ENCODE peak calls at places on chromosomes 7 and 10, in six cellular contexts. One of them, this sample, is unnamed.

GRCh38 chr10:92712016-92712889 is 22.5 kb downstream of the HHEX start:
- DNase-seq in K562: no peak
- DNase-seq in HCT116: no peak
- DNase-seq in GM12878: peak; percentile 16
- DNase-seq in H1: no peak
- DNase-seq in HepG2: no peak
- DNase-seq in this sample: no peak

GRCh38 chr7:121714559-121715303 is 158.2 kb upstream of the PTPRZ1 start:
- DNase-seq in HepG2: peak; percentile 92
- DNase-seq in HCT116: peak; percentile 29
- DNase-seq in H1: no peak
- DNase-seq in K562: no peak
- DNase-seq in GM12878: no peak
- DNase-seq in this sample: no peak

GRCh38 chr10:16527452-16527851 is 5.8 kb upstream of the C1QL3 start:
- DNase-seq in HCT116: no peak
- DNase-seq in HepG2: no peak
- DNase-seq in H1: no peak
- DNase-seq in GM12878: no peak
- DNase-seq in K562: no peak
- DNase-seq in this sample: peak; percentile 30

GRCh38 chr7:2860627-2861133 is 16.6 kb upstream of the GNA12 start:
- DNase-seq in K562: no peak
- DNase-seq in HCT116: no peak
- DNase-seq in H1: no peak
- DNase-seq in HepG2: peak; percentile 85
- DNase-seq in GM12878: no peak
- DNase-seq in this sample: no peak

GRCh38 chr7:135385209-135385608 is 124.7 kb downstream of the CNOT4 start:
- DNase-seq in HCT116: no peak
- DNase-seq in H1: no peak
- DNase-seq in HepG2: no peak
- DNase-seq in GM12878: no peak
- DNase-seq in K562: peak; percentile 23
- DNase-seq in this sample: no peak

GRCh38 chr7:84697506-84697905 is 489.4 kb downstream of the SEMA3D start:
- DNase-seq in K562: no peak
- DNase-seq in H1: no peak
- DNase-seq in HCT116: no peak
- DNase-seq in GM12878: no peak
- DNase-seq in HepG2: no peak
- DNase-seq in this sample: no peak

GRCh38 chr10:123295644-123296043 is 141.4 kb downstream of the BUB3 start:
- DNase-seq in GM12878: no peak
- DNase-seq in H1: no peak
- DNase-seq in HepG2: no peak
- DNase-seq in K562: peak; percentile 30
- DNase-seq in HCT116: no peak
- DNase-seq in this sample: no peak

GRCh38 chr7:22137466-22137865 is 191.8 kb upstream of the CDCA7L start:
- DNase-seq in GM12878: no peak
- DNase-seq in H1: no peak
- DNase-seq in K562: no peak
- DNase-seq in HepG2: no peak
- DNase-seq in HCT116: no peak
- DNase-seq in this sample: no peak

GRCh38 chr7:16651391-16652254 is 5.6 kb downstream of the BZW2 start:
- DNase-seq in HepG2: peak; percentile 24
- DNase-seq in H1: no peak
- DNase-seq in HCT116: no peak
- DNase-seq in K562: no peak
- DNase-seq in GM12878: no peak
- DNase-seq in this sample: no peak

GRCh38 chr7:8014399-8014798 is 45.8 kb downstream of the GLCCI1 start:
- DNase-seq in H1: no peak
- DNase-seq in K562: no peak
- DNase-seq in HepG2: no peak
- DNase-seq in HCT116: no peak
- DNase-seq in GM12878: no peak
- DNase-seq in this sample: no peak

GRCh38 chr10:124646483-124647352 is 97.5 kb downstream of the FAM53B start:
- DNase-seq in HepG2: peak; percentile 43
- DNase-seq in HCT116: no peak
- DNase-seq in K562: peak; percentile 58
- DNase-seq in GM12878: no peak
- DNase-seq in H1: no peak
- DNase-seq in this sample: no peak

GRCh38 chr10:50622497-50623298 is 1.1 kb downstream of the SGMS1 start:
- DNase-seq in HCT116: no peak
- DNase-seq in GM12878: no peak
- DNase-seq in K562: peak; percentile 37
- DNase-seq in HepG2: no peak
- DNase-seq in H1: no peak
- DNase-seq in this sample: no peak

GRCh38 chr10:80501381-80501912 is 36.3 kb upstream of the SH2D4B start:
- DNase-seq in HCT116: no peak
- DNase-seq in HepG2: no peak
- DNase-seq in GM12878: no peak
- DNase-seq in K562: no peak
- DNase-seq in H1: no peak
- DNase-seq in this sample: no peak

GRCh38 chr7:28942158-28942557 is 16.0 kb downstream of the TRIL start:
- DNase-seq in HCT116: no peak
- DNase-seq in GM12878: no peak
- DNase-seq in H1: no peak
- DNase-seq in HepG2: no peak
- DNase-seq in K562: no peak
- DNase-seq in this sample: no peak

GRCh38 chr10:72275351-72276012 is 1.8 kb downstream of the DDIT4 start:
- DNase-seq in K562: peak; percentile 58
- DNase-seq in GM12878: no peak
- DNase-seq in HCT116: no peak
- DNase-seq in HepG2: no peak
- DNase-seq in H1: no peak
- DNase-seq in this sample: no peak

GRCh38 chr10:107544706-107545520 is 380.4 kb upstream of the SORCS1 start:
- DNase-seq in HCT116: no peak
- DNase-seq in H1: no peak
- DNase-seq in GM12878: no peak
- DNase-seq in K562: no peak
- DNase-seq in HepG2: no peak
- DNase-seq in this sample: no peak

GRCh38 chr10:44968887-44969400 is 9.3 kb downstream of the RASSF4 start:
- DNase-seq in K562: no peak
- DNase-seq in HCT116: no peak
- DNase-seq in H1: no peak
- DNase-seq in GM12878: no peak
- DNase-seq in HepG2: no peak
- DNase-seq in this sample: no peak

GRCh38 chr10:103781329-103782061 is 73.9 kb downstream of the SH3PXD2A start:
- DNase-seq in K562: peak; percentile 29
- DNase-seq in HCT116: peak; percentile 26
- DNase-seq in GM12878: no peak
- DNase-seq in HepG2: peak; percentile 78
- DNase-seq in H1: no peak
- DNase-seq in this sample: no peak

GRCh38 chr10:103780242-103781149 is 74.9 kb downstream of the SH3PXD2A start:
- DNase-seq in GM12878: no peak
- DNase-seq in K562: no peak
- DNase-seq in HepG2: no peak
- DNase-seq in HCT116: no peak
- DNase-seq in H1: no peak
- DNase-seq in this sample: no peak

GRCh38 chr10:103775786-103776185 is 79.6 kb downstream of the SH3PXD2A start:
- DNase-seq in HCT116: no peak
- DNase-seq in HepG2: no peak
- DNase-seq in H1: no peak
- DNase-seq in K562: no peak
- DNase-seq in GM12878: no peak
- DNase-seq in this sample: no peak

GRCh38 chr10:103778358-103779139 is 76.8 kb downstream of the SH3PXD2A start:
- DNase-seq in K562: no peak
- DNase-seq in HepG2: no peak
- DNase-seq in HCT116: no peak
- DNase-seq in H1: no peak
- DNase-seq in GM12878: no peak
- DNase-seq in this sample: no peak

GRCh38 chr10:103776878-103777591 is 78.3 kb downstream of the SH3PXD2A start:
- DNase-seq in GM12878: no peak
- DNase-seq in HepG2: no peak
- DNase-seq in H1: no peak
- DNase-seq in HCT116: no peak
- DNase-seq in K562: no peak
- DNase-seq in this sample: no peak
- TF ChIP-seq ZNF274 in GM12878: no peak
- TF ChIP-seq ZNF274 in HepG2: no peak
- TF ChIP-seq ZNF274 in H1: no peak
- TF ChIP-seq ZNF274 in HCT116: no peak
- TF ChIP-seq ZNF274 in K562: no peak
- TF ChIP-seq ZNF274 in this sample: no peak

GRCh38 chr10:70626056-70626455 is 23.5 kb upstream of the PRF1 start:
- DNase-seq in GM12878: no peak
- DNase-seq in H1: no peak
- DNase-seq in HCT116: no peak
- DNase-seq in K562: no peak
- DNase-seq in HepG2: no peak
- DNase-seq in this sample: no peak

GRCh38 chr10:70634011-70634410 is 31.5 kb upstream of the PRF1 start:
- DNase-seq in GM12878: no peak
- DNase-seq in HCT116: peak; percentile 48
- DNase-seq in HepG2: no peak
- DNase-seq in H1: peak; percentile 53
- DNase-seq in K562: no peak
- DNase-seq in this sample: no peak

DNA sequence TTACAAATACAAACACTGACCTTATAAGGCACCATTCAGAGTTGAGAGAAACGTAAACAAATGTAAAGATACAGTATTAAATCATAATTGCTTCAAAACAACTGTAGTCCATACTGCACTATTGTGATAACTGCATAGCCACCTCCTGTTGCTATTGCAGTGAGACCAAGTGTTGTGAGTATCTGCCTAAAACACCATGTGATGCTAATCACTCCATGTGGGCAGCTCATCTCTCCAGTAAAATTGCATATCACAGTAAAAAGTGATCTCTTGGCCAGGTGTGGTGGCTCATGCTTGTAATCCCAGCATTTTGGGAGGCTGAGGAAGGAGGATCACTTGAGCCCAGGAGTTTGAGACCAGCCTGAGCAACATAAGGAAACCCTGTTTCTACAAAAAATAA is 26.8 kb upstream of the PRF1 start:
- DNase-seq in HCT116: no peak
- DNase-seq in H1: no peak
- DNase-seq in K562: no peak
- DNase-seq in GM12878: no peak
- DNase-seq in HepG2: no peak
- DNase-seq in this sample: no peak
- TF ChIP-seq ZNF274 in HCT116: no peak
- TF ChIP-seq ZNF274 in H1: no peak
- TF ChIP-seq ZNF274 in K562: no peak
- TF ChIP-seq ZNF274 in GM12878: no peak
- TF ChIP-seq ZNF274 in HepG2: no peak
- TF ChIP-seq ZNF274 in this sample: no peak

DNA sequence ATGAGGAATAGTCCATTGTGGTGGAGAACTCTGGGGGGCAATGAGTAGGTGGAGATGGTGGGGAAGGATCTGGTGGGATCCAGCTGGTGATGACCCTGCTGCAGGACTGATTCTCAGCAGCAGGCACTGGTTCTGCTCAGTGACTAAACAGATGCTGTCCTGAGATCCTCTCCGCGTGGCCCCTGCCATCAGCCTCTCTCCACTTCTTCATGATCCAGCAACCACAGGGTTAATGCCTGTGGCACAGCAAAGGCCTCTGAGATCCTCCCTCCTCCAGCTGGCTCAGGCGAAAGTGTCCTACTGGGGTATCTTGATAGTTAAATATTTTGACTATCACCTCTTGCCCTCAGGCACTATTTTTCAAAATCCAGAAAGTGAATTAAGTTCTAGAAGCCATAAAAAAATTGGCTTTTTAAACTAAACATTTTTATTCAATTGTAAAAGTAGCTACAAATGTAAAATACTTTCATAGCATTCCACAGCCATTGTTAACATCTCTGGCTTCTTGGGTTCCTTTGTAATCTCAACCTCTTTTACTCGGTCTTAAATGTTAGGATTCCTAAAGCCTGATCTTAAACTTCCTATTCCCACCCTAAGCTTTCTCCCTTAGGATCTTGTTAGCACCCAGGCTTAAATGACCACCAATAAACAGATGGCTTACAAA is 13.1 kb downstream of the PLAU start:
- DNase-seq in H1: no peak
- DNase-seq in HepG2: no peak
- DNase-seq in GM12878: no peak
- DNase-seq in K562: peak; percentile 58
- DNase-seq in HCT116: no peak
- DNase-seq in this sample: no peak
- TF ChIP-seq ZNF274 in H1: no peak
- TF ChIP-seq ZNF274 in HepG2: no peak
- TF ChIP-seq ZNF274 in GM12878: no peak
- TF ChIP-seq ZNF274 in K562: no peak
- TF ChIP-seq ZNF274 in HCT116: no peak
- TF ChIP-seq ZNF274 in this sample: no peak

GRCh38 chr10:58280982-58281752 is 12.2 kb downstream of the CISD1 start:
- DNase-seq in K562: no peak
- DNase-seq in H1: no peak
- DNase-seq in GM12878: no peak
- DNase-seq in HepG2: no peak
- DNase-seq in HCT116: no peak
- DNase-seq in this sample: no peak

GRCh38 chr10:58278274-58278961 is 9.5 kb downstream of the CISD1 start:
- DNase-seq in K562: no peak
- DNase-seq in HCT116: no peak
- DNase-seq in GM12878: no peak
- DNase-seq in HepG2: no peak
- DNase-seq in H1: no peak
- DNase-seq in this sample: no peak

GRCh38 chr10:58278962-58279307 is 10.0 kb downstream of the CISD1 start:
- DNase-seq in GM12878: no peak
- DNase-seq in K562: no peak
- DNase-seq in HepG2: no peak
- DNase-seq in HCT116: no peak
- DNase-seq in H1: no peak
- DNase-seq in this sample: no peak

GRCh38 chr10:58280485-58280884 is 11.5 kb downstream of the CISD1 start:
- DNase-seq in HepG2: no peak
- DNase-seq in GM12878: no peak
- DNase-seq in H1: no peak
- DNase-seq in K562: no peak
- DNase-seq in HCT116: no peak
- DNase-seq in this sample: no peak

DNA sequence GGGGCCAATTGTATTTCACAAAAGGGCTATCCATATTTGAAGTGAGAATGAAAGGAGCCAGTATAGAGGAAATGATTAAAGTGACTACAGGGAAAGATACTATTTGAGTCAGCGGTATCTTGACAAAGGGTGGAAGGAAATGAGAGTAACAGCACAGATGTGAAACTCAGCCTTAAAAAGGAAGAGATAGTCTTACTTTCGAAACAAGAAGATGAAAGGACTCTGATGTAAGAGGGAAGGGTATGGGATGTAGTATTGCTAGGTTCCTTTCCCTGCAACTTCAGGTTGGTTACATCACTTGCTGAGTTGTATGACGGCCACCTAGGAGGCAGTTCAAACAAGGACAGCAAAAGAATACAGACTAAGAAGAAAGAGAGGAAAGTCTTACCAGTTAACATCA is 13.7 kb downstream of the CISD1 start:
- DNase-seq in GM12878: peak; percentile 70
- DNase-seq in H1: no peak
- DNase-seq in HepG2: no peak
- DNase-seq in K562: no peak
- DNase-seq in HCT116: no peak
- DNase-seq in this sample: no peak
- TF ChIP-seq ZNF274 in GM12878: no peak
- TF ChIP-seq ZNF274 in H1: no peak
- TF ChIP-seq ZNF274 in HepG2: no peak
- TF ChIP-seq ZNF274 in K562: no peak
- TF ChIP-seq ZNF274 in HCT116: no peak
- TF ChIP-seq ZNF274 in this sample: no peak